ENCODE peak calls at places on chromosome X, in five cellular contexts. U is suprapubic skin, X is ovary, V is breast epithelium, W is upper lobe of left lung. M is an unnamed sample.
A peak's percentile ranks its signal among the peaks of the same experiment; 100 is the strongest.

GRCh38 chrX:103879339-103879738 is 47.3 kb upstream of the RAB9B start:
- DNase-seq in U (no peak), X (no peak), V (no peak), W (no peak), M (peak; percentile 10)

GRCh38 chrX:115560211-115560977 is 580 bp upstream of the PLS3 start:
- DNase-seq in U (no peak), X (no peak), V (peak; percentile 59), W (no peak), M (no peak)

GRCh38 chrX:118761950-118762725 is 34.7 kb downstream of the IL13RA1 start:
- DNase-seq in U (no peak), X (no peak), V (no peak), W (no peak), M (no peak)

GRCh38 chrX:118780915-118781314 is 42.7 kb upstream of the ZCCHC12 start:
- DNase-seq in U (no peak), X (no peak), V (no peak), W (no peak), M (no peak)

GRCh38 chrX:149010026-149010898 is 494.8 kb downstream of the IDS start:
- DNase-seq in U (no peak), X (no peak), V (no peak), W (no peak), M (no peak)

GRCh38 chrX:21926116-21926515 is 14.4 kb upstream of the SMS start:
- DNase-seq in U (no peak), X (no peak), V (no peak), W (no peak), M (no peak)

GRCh38 chrX:108439434-108439883 is at the start of gene COL4A5:
- DNase-seq in U (no peak), X (peak; percentile 49), V (peak; percentile 42), W (no peak), M (peak; percentile 44)

GRCh38 chrX:78652971-78653822 is 5.9 kb downstream of the RTL3 start:
- DNase-seq in U (no peak), X (no peak), V (no peak), W (no peak), M (no peak)

GRCh38 chrX:103616676-103617186 is 9.0 kb downstream of the TCEAL3 start:
- DNase-seq in U (no peak), X (no peak), V (no peak), W (no peak), M (no peak)

GRCh38 chrX:318739-319578 is at the start of gene GTPBP6:
- DNase-seq in U (peak; percentile 100), X (peak; percentile 100), V (peak; percentile 100), W (peak; percentile 100), M (peak; percentile 88)

GRCh38 chrX:50812995-50813842 is 775 bp downstream of the SHROOM4 start:
- DNase-seq in U (peak; percentile 59), X (peak; percentile 29), V (no peak), W (peak; percentile 79), M (no peak)

GRCh38 chrX:109600114-109600710 is 24.8 kb downstream of the KCNE5 start:
- DNase-seq in U (no peak), X (no peak), V (no peak), W (peak; percentile 45), M (no peak)

GRCh38 chrX:154308108-154308946 is 12.7 kb downstream of the TKTL1 start:
- DNase-seq in U (peak; percentile 78), X (peak; percentile 50), V (peak; percentile 35), W (no peak), M (peak; percentile 31)

GRCh38 chrX:68112321-68112720 is 321.0 kb downstream of the OPHN1 start:
- DNase-seq in U (no peak), X (no peak), V (no peak), W (no peak), M (peak; percentile 5)

GRCh38 chrX:132694331-132694823 is 205.5 kb upstream of the MBNL3 start:
- DNase-seq in U (no peak), X (no peak), V (no peak), W (no peak), M (no peak)

GRCh38 chrX:140710710-140711109 is 1.2 kb downstream of the LINC00632 start:
- DNase-seq in U (no peak), X (no peak), V (no peak), W (no peak), M (no peak)

GRCh38 chrX:77014655-77015377 is 432.4 kb upstream of the FGF16 start:
- DNase-seq in U (no peak), X (no peak), V (no peak), W (no peak), M (no peak)

GRCh38 chrX:23786268-23786815 is 3.4 kb downstream of the SAT1 start:
- DNase-seq in U (no peak), X (no peak), V (no peak), W (no peak), M (no peak)

GRCh38 chrX:23784487-23785301 is 1.7 kb downstream of the SAT1 start:
- DNase-seq in U (no peak), X (no peak), V (no peak), W (no peak), M (no peak)

GRCh38 chrX:23783569-23784486 is 855 bp downstream of the SAT1 start:
- DNase-seq in U (no peak), X (peak; percentile 30), V (no peak), W (no peak), M (no peak)

GRCh38 chrX:23787745-23788118 is 4.8 kb downstream of the SAT1 start:
- DNase-seq in U (no peak), X (no peak), V (no peak), W (no peak), M (no peak)

GRCh38 chrX:23785564-23785963 is 2.6 kb downstream of the SAT1 start:
- DNase-seq in U (no peak), X (no peak), V (no peak), W (no peak), M (no peak)
- TF ChIP-seq POLR2A in U (no peak), X (no peak), V (no peak), W (no peak), M (no peak)

GRCh38 chrX:17812763-17813162 is 48.3 kb downstream of the RAI2 start:
- DNase-seq in U (no peak), X (no peak), V (no peak), W (no peak), M (no peak)
- TF ChIP-seq POLR2A in U (no peak), X (no peak), V (no peak), W (no peak), M (no peak)

GRCh38 chrX:3167771-3168170 is 126.5 kb downstream of the ARSF start:
- DNase-seq in U (no peak), X (no peak), V (no peak), W (no peak), M (no peak)
- TF ChIP-seq POLR2A in U (no peak), X (no peak), V (no peak), W (no peak), M (no peak)

DNA sequence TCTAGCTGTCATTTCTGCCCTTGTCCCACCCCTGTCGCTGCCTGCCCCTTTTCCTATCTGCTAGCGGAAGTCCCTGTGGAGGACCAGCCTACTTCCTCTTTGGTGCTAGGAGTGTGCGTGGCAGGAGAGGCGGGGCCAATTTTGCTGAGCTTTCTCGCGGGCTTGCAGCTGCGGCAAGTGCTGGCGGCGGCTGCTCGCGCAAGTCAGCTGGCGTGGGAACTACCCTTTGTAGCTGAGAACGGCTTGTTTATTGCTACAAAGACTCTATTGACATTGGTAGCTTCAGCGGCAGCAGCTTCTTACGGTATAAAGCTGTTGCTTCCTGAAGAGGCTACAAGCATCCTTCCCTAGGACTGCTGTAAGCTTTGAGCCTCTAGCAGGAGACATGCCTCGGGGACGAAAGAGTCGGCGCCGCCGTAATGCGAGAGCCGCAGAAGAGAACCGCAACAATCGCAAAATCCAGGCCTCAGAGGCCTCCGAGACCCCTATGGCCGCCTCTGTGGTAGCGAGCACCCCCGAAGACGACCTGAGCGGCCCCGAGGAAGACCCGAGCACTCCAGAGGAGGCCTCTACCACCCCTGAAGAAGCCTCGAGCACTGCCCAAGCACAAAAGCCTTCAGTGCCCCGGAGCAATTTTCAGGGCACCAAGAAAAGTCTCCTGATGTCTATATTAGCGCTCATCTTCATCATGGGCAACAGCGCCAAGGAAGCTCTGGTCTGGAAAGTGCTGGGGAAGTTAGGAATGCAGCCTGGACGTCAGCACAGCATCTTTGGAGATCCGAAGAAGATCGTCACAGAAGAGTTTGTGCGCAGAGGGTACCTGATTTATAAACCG is at the start of gene MAGEH1:
- DNase-seq in U (peak; percentile 83), X (peak; percentile 76), V (peak; percentile 67), W (peak; percentile 87), M (peak; percentile 16)
- TF ChIP-seq POLR2A in U (no peak), X (no peak), V (no peak), W (peak; percentile 18), M (peak; percentile 60)

GRCh38 chrX:48539345-48540014 is at the start of gene TBC1D25:
- DNase-seq in U (peak; percentile 98), X (peak; percentile 96), V (peak; percentile 98), W (peak; percentile 94), M (peak; percentile 30)
- TF ChIP-seq POLR2A in U (no peak), X (no peak), V (no peak), W (peak; percentile 51), M (peak; percentile 35)

DNA sequence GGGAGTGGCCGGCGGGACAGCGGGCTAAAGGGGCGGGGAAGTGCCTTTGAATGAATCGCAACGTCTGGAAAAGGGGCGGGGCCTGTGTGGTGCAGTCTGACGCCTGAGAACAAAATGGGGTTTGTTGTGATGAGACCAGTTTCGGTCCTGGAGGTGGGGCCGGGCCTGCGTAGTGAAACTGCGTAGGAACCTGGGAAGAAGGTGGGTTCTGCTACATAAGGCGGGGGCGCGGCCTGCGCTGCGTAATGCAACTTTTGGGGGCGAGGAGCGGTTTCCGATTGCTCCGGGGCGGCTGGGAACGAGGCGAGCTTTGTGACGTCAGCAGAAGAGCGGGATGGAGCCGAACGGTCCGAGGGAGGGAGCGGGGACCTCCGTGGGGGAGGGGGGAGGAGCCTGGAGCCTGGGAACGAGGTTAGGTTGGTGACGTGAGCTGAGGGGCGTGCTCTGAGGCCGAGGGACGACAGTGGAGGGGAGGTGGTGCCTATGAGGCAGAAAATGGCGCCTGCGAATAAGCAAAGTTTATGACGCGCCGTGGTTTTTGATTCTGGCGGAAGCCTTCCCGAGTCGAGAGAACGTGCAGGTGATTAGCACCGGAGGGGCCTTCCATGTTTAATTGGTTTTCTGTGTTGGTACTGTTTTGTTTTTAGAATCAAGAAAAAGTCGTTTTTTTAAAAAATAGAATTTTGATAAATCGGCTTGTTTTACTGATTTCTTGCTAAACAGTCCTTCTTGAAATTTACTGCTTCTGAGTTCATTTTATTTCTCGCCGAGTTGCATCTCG is 714 bp downstream of the USP11 start:
- DNase-seq in U (peak; percentile 97), X (peak; percentile 92), V (peak; percentile 97), W (peak; percentile 95), M (peak; percentile 47)
- TF ChIP-seq POLR2A in U (no peak), X (peak; percentile 32), V (peak; percentile 19), W (peak; percentile 53), M (no peak)

GRCh38 chrX:101617211-101618191 is at the start of gene ARMCX6:
- DNase-seq in U (peak; percentile 84), X (peak; percentile 79), V (peak; percentile 74), W (peak; percentile 88), M (peak; percentile 42)
- TF ChIP-seq POLR2A in U (no peak), X (peak; percentile 50), V (no peak), W (peak; percentile 41), M (peak; percentile 39)

M was measured in H54.